ENCODE peak calls at places on chromosomes 12 and 14, in five cellular contexts. J is H1, R is GM12878, E is HepG2, B is K562. Y is an unnamed sample.
A peak's percentile ranks its signal among the peaks of the same experiment; 100 is the strongest.

GRCh38 chr14:54348001-54348611 is 48.7 kb upstream of the CDKN3 start:
- DNase-seq in R (no peak), B (peak; percentile 47), J (no peak), E (peak; percentile 75), Y (peak; percentile 50)

GRCh38 chr12:64916431-64916830 is 92.0 kb downstream of the TBC1D30 start:
- DNase-seq in E (no peak), R (no peak), B (no peak), J (no peak), Y (no peak)

GRCh38 chr14:79583738-79584405 is 627.4 kb downstream of the DIO2 start:
- DNase-seq in B (no peak), J (no peak), R (no peak), E (no peak), Y (no peak)

GRCh38 chr12:87428701-87429277 is 600.4 kb downstream of the C12orf50 start:
- DNase-seq in J (no peak), R (no peak), B (no peak), E (no peak), Y (no peak)

GRCh38 chr12:64392221-64392620 is 1.7 kb upstream of the C12orf56 start:
- DNase-seq in E (no peak), R (no peak), B (peak; percentile 36), J (no peak), Y (peak; percentile 76)

GRCh38 chr12:125089626-125090025 is 24.4 kb downstream of the AACS start:
- DNase-seq in B (no peak), E (no peak), J (no peak), R (no peak), Y (no peak)

GRCh38 chr14:85159726-85160125 is 370.2 kb upstream of the FLRT2 start:
- DNase-seq in J (no peak), E (no peak), R (no peak), B (no peak), Y (no peak)

GRCh38 chr14:56115471-56115870 is 2.7 kb upstream of the PELI2 start:
- DNase-seq in R (no peak), E (no peak), B (no peak), J (no peak), Y (no peak)

GRCh38 chr12:90984114-90984513 is 20.7 kb downstream of the EPYC start:
- DNase-seq in R (no peak), E (no peak), B (no peak), J (peak; percentile 48), Y (no peak)

GRCh38 chr14:71554323-71554722 is 377.9 kb upstream of the RGS6 start:
- DNase-seq in E (no peak), J (no peak), B (no peak), R (peak; percentile 82), Y (no peak)

GRCh38 chr12:23618718-23619117 is 330.8 kb downstream of the SOX5 start:
- DNase-seq in E (no peak), R (peak; percentile 5), B (no peak), J (no peak), Y (no peak)

GRCh38 chr12:79344855-79345840 is 345.6 kb downstream of the PAWR start:
- DNase-seq in R (peak; percentile 2), E (peak; percentile 59), B (peak; percentile 11), J (no peak), Y (peak; percentile 33)

GRCh38 chr14:56092761-56093160 is 25.4 kb upstream of the PELI2 start:
- DNase-seq in B (no peak), E (no peak), R (no peak), J (no peak), Y (no peak)

GRCh38 chr14:68834816-68835215 is 41.9 kb upstream of the ZFP36L1 start:
- DNase-seq in E (no peak), R (no peak), J (no peak), B (no peak), Y (no peak)

GRCh38 chr14:86865934-86866333 is 1127.0 kb downstream of the GALC start:
- DNase-seq in E (no peak), J (no peak), R (no peak), B (no peak), Y (peak; percentile 14)

GRCh38 chr12:106044773-106045172 is 94.0 kb downstream of the NUAK1 start:
- DNase-seq in E (no peak), J (no peak), R (no peak), B (no peak), Y (no peak)

GRCh38 chr14:105069887-105070759 is 4.9 kb upstream of the GPR132 start:
- DNase-seq in B (peak; percentile 47), E (no peak), R (peak; percentile 98), J (no peak), Y (no peak)

GRCh38 chr12:70733385-70733784 is 96.2 kb upstream of the PTPRB start:
- DNase-seq in E (peak; percentile 63), J (no peak), B (peak; percentile 72), R (peak; percentile 5), Y (peak; percentile 86)

GRCh38 chr12:6267007-6267721 is 43.3 kb upstream of the PLEKHG6 start:
- DNase-seq in J (no peak), E (no peak), B (no peak), R (no peak), Y (no peak)

GRCh38 chr14:103909531-103910261 is 18.6 kb upstream of the TDRD9 start:
- DNase-seq in E (no peak), B (no peak), J (no peak), R (no peak), Y (no peak)

GRCh38 chr12:45192041-45192695 is 23.7 kb upstream of the ANO6 start:
- DNase-seq in E (peak; percentile 94), J (no peak), B (peak; percentile 65), R (no peak), Y (no peak)

GRCh38 chr14:104999361-104999760 is 13.8 kb downstream of the CLBA1 start:
- DNase-seq in B (no peak), E (no peak), J (no peak), R (no peak), Y (no peak)

GRCh38 chr14:98323850-98324249 is 948.1 kb downstream of the BCL11B start:
- DNase-seq in E (no peak), B (no peak), J (no peak), R (no peak), Y (no peak)

GRCh38 chr14:70036665-70037064 is 152.1 kb downstream of the SLC8A3 start:
- DNase-seq in R (no peak), B (no peak), J (no peak), E (peak; percentile 42), Y (peak; percentile 12)

GRCh38 chr12:113019045-113019444 is 37.5 kb upstream of the DTX1 start:
- DNase-seq in R (no peak), J (no peak), B (no peak), E (no peak), Y (no peak)

GRCh38 chr14:21997300-21997699 is 323.7 kb upstream of the OR4E1 start:
- DNase-seq in R (no peak), E (peak; percentile 43), B (no peak), J (no peak), Y (peak; percentile 49)

GRCh38 chr14:80624581-80624980 is 317.0 kb downstream of the CEP128 start:
- DNase-seq in E (no peak), R (no peak), B (no peak), J (no peak), Y (no peak)

GRCh38 chr14:77868552-77869300 is 68.8 kb downstream of the ADCK1 start:
- DNase-seq in J (no peak), B (no peak), R (no peak), E (no peak), Y (no peak)

GRCh38 chr12:78121969-78122610 is 291.4 kb downstream of the NAV3 start:
- DNase-seq in E (no peak), B (no peak), R (no peak), J (no peak), Y (no peak)

GRCh38 chr12:1922985-1923384 is 4.5 kb upstream of the CACNA2D4 start:
- DNase-seq in J (no peak), B (no peak), R (no peak), E (no peak), Y (no peak)

GRCh38 chr12:16384732-16385131 is 37.3 kb downstream of the MGST1 start:
- DNase-seq in R (no peak), J (no peak), B (no peak), E (no peak), Y (no peak)

GRCh38 chr12:130925616-130926015 is 28.1 kb upstream of the ADGRD1 start:
- DNase-seq in R (no peak), J (no peak), E (no peak), B (no peak), Y (no peak)

GRCh38 chr12:49671051-49671765 is 36.0 kb downstream of the FMNL3 start:
- DNase-seq in J (no peak), B (no peak), E (no peak), R (no peak), Y (no peak)
- TF ChIP-seq JUND in J (no peak), B (no peak), E (no peak), R (no peak), Y (no peak)

GRCh38 chr14:52067873-52068740 is 752 bp downstream of the NID2 start:
- DNase-seq in E (no peak), B (no peak), R (no peak), J (peak; percentile 77), Y (no peak)
- TF ChIP-seq JUND in E (no peak), B (no peak), R (no peak), J (no peak), Y (no peak)

DNA sequence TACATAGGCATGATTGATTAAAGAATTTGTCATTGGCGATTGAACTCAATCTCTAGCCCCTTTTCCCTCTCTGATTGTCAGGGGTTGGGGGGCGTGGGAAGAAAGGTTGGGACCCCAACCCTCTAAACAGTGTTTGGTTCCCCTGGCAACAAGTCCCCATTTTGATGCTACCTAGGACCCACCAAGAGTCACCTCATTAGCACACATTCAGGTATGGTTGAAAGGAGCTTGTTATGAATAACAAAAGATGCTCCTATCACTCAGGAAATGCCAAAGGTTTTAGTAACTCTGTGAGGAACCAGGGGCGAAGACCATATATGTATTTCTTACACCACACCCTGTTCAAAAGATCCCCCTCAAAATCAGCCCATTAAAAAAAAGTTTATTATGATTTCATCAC is 14.3 kb downstream of the RNF212B start:
- DNase-seq in E (no peak), B (no peak), J (no peak), R (no peak), Y (no peak)
- TF ChIP-seq JUND in E (no peak), B (no peak), J (peak; percentile 52), R (no peak), Y (no peak)

GRCh38 chr12:111588010-111588409 is 11.1 kb downstream of the ATXN2 start:
- DNase-seq in E (no peak), R (no peak), J (no peak), B (no peak), Y (no peak)

GRCh38 chr12:111586986-111587385 is 12.1 kb downstream of the ATXN2 start:
- DNase-seq in R (no peak), J (no peak), E (peak; percentile 56), B (no peak), Y (no peak)

GRCh38 chr12:111584959-111585358 is 14.2 kb downstream of the ATXN2 start:
- DNase-seq in J (no peak), E (no peak), B (no peak), R (no peak), Y (no peak)

GRCh38 chr12:111582133-111582747 is 16.9 kb downstream of the ATXN2 start:
- DNase-seq in B (no peak), R (no peak), J (no peak), E (no peak), Y (no peak)

DNA sequence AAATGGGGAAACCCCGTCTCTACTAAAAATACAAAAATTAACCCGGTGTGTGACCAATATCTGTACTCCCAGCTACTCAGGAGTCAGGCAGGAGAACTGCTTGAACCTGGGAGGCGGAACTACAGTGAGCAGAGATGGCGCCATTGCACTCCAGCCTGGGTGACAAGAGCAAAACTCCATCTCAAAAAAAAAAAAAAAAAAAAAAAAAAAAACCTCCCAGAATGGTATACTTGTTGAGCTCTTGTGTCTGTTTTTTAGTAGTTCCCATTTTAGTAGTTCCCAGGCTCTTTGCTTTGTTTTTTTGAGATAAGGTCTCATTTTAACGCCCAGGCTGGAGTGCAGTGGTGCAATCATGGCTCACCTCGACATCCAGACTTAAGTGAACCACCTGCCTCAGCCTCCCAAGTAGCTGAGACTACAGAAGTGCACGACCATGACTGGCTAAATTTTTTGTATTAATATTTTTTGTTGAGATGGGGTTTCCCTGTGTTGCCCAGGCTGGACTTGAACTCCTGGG is 13.4 kb downstream of the ATXN2 start:
- DNase-seq in J (no peak), E (no peak), B (no peak), R (no peak), Y (no peak)
- TF ChIP-seq JUND in J (no peak), E (no peak), B (no peak), R (no peak), Y (no peak)